ENCODE peak calls at places on chromosomes 5 and 9, in nine cellular contexts. I is uterus; H is CD8-positive, alpha-beta T cell; S is transverse colon; C is CD4-positive, CD25-positive, alpha-beta regulatory T cell; Q is Karpas-422; W is kidney; V is epithelial cell of prostate; Z is brain microvascular endothelial cell. U is an unnamed sample.

GRCh38 chr5:111159845-111160244 is 64.3 kb upstream of the CAMK4 start:
- DNase-seq in Z (no peak), C (no peak), W (no peak), I (no peak), S (no peak), V (no peak), H (no peak), Q (no peak), U (no peak)

GRCh38 chr9:100919526-100919925 is 109.0 kb upstream of the PLPPR1 start:
- DNase-seq in H (no peak), Z (no peak), W (no peak), I (no peak), S (no peak), V (no peak), C (no peak), Q (no peak), U (no peak)

GRCh38 chr9:79371301-79371700 is 200.5 kb upstream of the TLE4 start:
- DNase-seq in S (no peak), I (no peak), C (no peak), Z (no peak), H (no peak), Q (no peak), W (no peak), V (no peak), U (no peak)

GRCh38 chr5:97600486-97600885 is 417.4 kb upstream of the RIOK2 start:
- DNase-seq in Z (no peak), H (no peak), C (no peak), V (no peak), I (no peak), S (no peak), W (no peak), Q (no peak), U (no peak)

GRCh38 chr5:14061106-14061505 is 82.0 kb upstream of the TRIO start:
- DNase-seq in H (no peak), S (no peak), V (no peak), Z (no peak), Q (no peak), I (no peak), C (no peak), W (no peak), U (no peak)

GRCh38 chr9:9790216-9790872 is 822.5 kb downstream of the PTPRD start:
- DNase-seq in V (no peak), H (no peak), C (no peak), Q (peak), S (peak), W (no peak), I (no peak), Z (peak), U (no peak)

GRCh38 chr5:35920890-35921289 is 17.5 kb downstream of the CAPSL start:
- DNase-seq in Q (no peak), W (no peak), V (no peak), I (no peak), C (no peak), Z (no peak), H (no peak), S (no peak), U (no peak)

GRCh38 chr9:137053944-137054931 is at the start of gene ENTPD2:
- DNase-seq in I (no peak), C (peak), W (no peak), S (peak), Q (no peak), H (peak), Z (no peak), V (no peak), U (no peak)

DNA sequence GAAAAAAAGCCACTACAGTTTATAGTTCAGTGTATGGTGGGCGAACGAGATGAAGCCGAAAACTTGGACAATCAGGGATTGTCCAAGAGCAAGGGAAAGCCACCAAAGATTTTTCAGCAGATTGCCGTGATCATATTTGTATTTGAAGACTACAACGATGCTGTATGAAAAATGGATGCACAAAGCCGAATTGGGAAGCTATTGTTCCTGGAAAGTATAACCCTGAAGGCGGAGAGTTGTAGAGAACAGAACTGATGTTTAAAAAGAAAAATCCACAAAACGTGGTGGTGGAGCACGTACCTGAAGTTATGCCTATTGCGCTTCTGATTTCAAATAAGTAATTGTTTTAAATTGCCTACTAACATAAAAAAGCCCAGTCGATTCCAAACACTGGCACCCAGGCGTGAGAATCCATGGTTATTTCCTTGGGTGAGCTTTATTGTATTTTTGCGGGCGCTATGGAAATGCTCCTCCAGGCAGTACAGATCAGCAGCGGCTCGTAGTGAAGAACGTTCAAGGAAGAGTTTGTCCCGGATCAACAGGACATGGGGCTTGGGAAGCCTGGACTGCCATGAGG is 772 bp upstream of the TARS1 start:
- DNase-seq in Q (no peak), I (no peak), W (no peak), S (no peak), Z (no peak), H (no peak), C (no peak), V (no peak), U (no peak)
- H3K27ac ChIP-seq in Q (no peak), I (peak), W (peak), S (peak), Z (peak), H (peak), C (peak), V (peak), U (peak)

DNA sequence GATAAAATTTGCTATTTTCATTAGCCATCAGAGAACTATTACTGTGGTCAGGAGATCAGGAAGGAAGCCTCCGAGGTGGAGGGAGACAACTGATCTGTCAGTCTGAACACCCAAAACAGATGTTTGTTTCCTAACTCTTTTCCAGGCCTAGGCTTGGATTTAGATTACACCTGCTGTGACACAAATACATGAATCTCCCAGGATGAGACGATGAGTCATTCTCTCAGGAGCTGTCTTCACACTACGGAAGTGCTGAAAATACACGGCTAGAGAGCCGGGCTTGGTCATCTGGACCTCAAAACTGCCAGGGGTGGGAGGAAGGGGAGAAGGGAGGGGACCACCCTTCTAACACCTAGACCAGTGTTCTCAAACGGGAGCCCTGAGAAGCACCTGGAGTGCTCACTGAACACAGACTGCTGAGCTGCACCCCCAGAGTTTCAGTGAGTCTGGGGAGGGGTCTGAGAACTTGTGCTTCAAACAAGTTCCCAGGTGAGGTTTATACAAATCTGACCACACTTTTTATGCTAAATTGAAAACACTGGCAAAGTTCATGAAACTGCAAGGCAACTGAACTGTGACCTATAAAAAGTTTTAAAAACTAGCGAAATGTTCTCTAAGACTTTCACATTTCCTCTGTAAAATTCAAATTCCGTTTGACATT is 80.3 kb upstream of the EQTN start:
- DNase-seq in Z (no peak), H (no peak), S (no peak), V (no peak), Q (no peak), C (no peak), W (no peak), I (no peak), U (no peak)
- H3K27ac ChIP-seq in Z (no peak), H (no peak), S (peak), V (no peak), Q (peak), C (no peak), W (peak), I (no peak), U (no peak)

DNA sequence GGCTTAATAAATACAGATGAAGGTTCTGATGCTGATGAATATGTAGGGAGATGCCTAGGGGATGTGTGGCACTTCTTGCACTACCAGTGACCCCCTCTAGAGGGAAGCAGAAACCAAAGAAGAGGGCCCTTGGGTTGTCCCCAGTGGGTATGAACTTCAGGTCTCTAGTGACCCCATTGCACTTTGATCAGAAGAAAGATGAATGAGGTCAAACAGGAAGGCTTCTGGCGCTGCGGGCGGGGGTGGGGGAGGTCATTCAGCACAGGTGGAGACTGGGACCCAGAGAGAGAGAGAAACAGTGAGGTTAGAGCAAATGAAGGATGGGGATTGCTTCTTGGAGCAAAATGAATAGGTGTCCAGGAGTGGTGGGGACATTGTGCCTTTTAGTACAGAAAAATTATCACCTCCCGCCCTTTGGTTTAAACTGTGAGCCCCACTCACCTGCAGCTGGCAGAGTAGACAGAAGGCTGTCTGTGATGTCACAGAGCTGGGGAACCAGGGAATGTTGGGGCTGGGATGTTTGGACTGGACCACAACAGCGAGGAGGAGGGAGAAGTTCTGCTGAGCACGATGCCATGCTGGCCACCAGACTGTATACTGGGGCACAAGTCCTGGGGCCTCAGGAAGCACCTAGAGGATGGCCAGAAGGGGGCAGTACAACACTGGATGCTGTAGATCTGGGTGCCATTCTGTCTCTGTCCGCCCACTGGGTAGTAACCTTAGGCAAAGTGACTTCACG is at the start of gene TEX48:
- DNase-seq in W (peak), I (peak), S (peak), H (peak), Q (peak), C (peak), V (peak), Z (peak), U (peak)
- H3K27ac ChIP-seq in W (no peak), I (no peak), S (no peak), H (no peak), Q (no peak), C (no peak), V (no peak), Z (no peak), U (no peak)

GRCh38 chr5:150357326-150358260 is at the start of gene TCOF1:
- DNase-seq in I (peak), V (peak), S (peak), Z (peak), H (peak), W (peak), C (peak), Q (peak), U (peak)

GRCh38 chr5:150358261-150359095 is 981 bp downstream of the TCOF1 start:
- DNase-seq in Z (no peak), H (no peak), W (peak), V (no peak), C (no peak), I (no peak), S (no peak), Q (peak), U (no peak)

GRCh38 chr5:150353395-150353675 is 4.2 kb upstream of the TCOF1 start:
- DNase-seq in V (no peak), H (no peak), Z (no peak), Q (no peak), W (peak), S (no peak), I (no peak), C (no peak), U (no peak)

GRCh38 chr5:150355791-150356190 is 1.7 kb upstream of the TCOF1 start:
- DNase-seq in Z (no peak), S (no peak), I (no peak), C (no peak), H (no peak), Q (no peak), W (no peak), V (no peak), U (no peak)

GRCh38 chr5:150356575-150357284 is 767 bp upstream of the TCOF1 start:
- DNase-seq in V (no peak), I (no peak), C (no peak), W (peak), Q (no peak), H (no peak), Z (no peak), S (no peak), U (no peak)
- H3K27ac ChIP-seq in V (no peak), I (peak), C (peak), W (peak), Q (no peak), H (peak), Z (no peak), S (peak), U (no peak)

GRCh38 chr5:73122875-73123810 is 2.8 kb downstream of the TMEM171 start:
- DNase-seq in S (no peak), Z (peak), V (no peak), I (no peak), W (no peak), C (no peak), Q (no peak), H (no peak), U (no peak)

GRCh38 chr5:73120222-73121108 is at the start of gene TMEM171:
- DNase-seq in S (peak), H (no peak), Z (peak), V (no peak), W (peak), Q (no peak), I (peak), C (no peak), U (no peak)

GRCh38 chr5:73119492-73120157 is 750 bp upstream of the TMEM171 start:
- DNase-seq in V (no peak), Q (no peak), I (no peak), H (no peak), W (peak), S (peak), Z (no peak), C (no peak), U (no peak)

GRCh38 chr5:73118331-73119011 is 1.9 kb upstream of the TMEM171 start:
- DNase-seq in I (no peak), S (peak), C (no peak), Z (no peak), H (no peak), W (no peak), V (no peak), Q (no peak), U (no peak)

GRCh38 chr5:73121109-73121443 is 701 bp downstream of the TMEM171 start:
- DNase-seq in W (no peak), H (no peak), C (no peak), V (no peak), Q (no peak), Z (peak), I (no peak), S (no peak), U (no peak)
- H3K27ac ChIP-seq in W (no peak), H (no peak), C (no peak), V (no peak), Q (no peak), Z (peak), I (no peak), S (peak), U (no peak)

GRCh38 chr9:124454791-124455443 is 4.7 kb downstream of the ADGRD2 start:
- DNase-seq in W (no peak), Z (no peak), C (no peak), S (no peak), Q (no peak), V (no peak), I (no peak), H (no peak), U (no peak)
- H3K27ac ChIP-seq in W (no peak), Z (no peak), C (no peak), S (no peak), Q (no peak), V (no peak), I (no peak), H (no peak), U (no peak)

GRCh38 chr9:76621011-76621410 is 143.2 kb upstream of the PCA3 start:
- DNase-seq in Z (no peak), Q (no peak), V (no peak), I (no peak), C (no peak), H (no peak), S (no peak), W (no peak), U (no peak)
- H3K27ac ChIP-seq in Z (no peak), Q (no peak), V (no peak), I (no peak), C (no peak), H (no peak), S (no peak), W (no peak), U (no peak)

DNA sequence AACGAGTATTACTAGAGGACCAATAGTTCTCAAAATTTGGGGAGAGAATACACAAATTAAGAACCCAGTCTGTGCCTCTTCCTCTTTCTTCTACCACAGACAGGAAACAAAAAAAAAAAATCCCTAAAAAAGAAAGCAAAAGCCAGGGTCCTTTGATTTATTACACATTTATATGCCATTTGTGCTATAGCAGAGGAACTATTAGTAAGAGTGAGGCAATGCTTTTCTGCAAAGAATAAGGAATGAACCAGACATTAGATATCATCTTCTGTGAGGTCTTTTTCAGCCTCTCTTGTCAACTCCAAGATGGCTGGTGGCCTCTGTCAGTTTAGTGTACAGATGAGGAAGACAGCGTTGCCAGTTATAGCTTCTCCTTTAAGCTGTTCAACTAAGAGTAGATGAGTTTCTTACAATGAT is 127.6 kb downstream of the RFX3 start:
- DNase-seq in I (no peak), S (no peak), W (no peak), Q (peak), V (no peak), Z (no peak), C (no peak), H (no peak), U (no peak)
- H3K27ac ChIP-seq in I (no peak), S (no peak), W (no peak), Q (peak), V (no peak), Z (no peak), C (no peak), H (peak), U (peak)

GRCh38 chr5:174727794-174728662 is 3.6 kb downstream of the MSX2 start:
- DNase-seq in C (no peak), W (no peak), S (no peak), Z (no peak), H (no peak), V (no peak), Q (no peak), I (no peak), U (no peak)

GRCh38 chr5:174725261-174725990 is 1.0 kb downstream of the MSX2 start:
- DNase-seq in I (no peak), C (no peak), W (no peak), Z (no peak), H (no peak), S (no peak), Q (no peak), V (no peak), U (no peak)

GRCh38 chr5:174725991-174726601 is 1.7 kb downstream of the MSX2 start:
- DNase-seq in W (no peak), I (no peak), Z (no peak), C (no peak), H (no peak), Q (no peak), S (no peak), V (no peak), U (no peak)

GRCh38 chr5:174729075-174729680 is 4.8 kb downstream of the MSX2 start:
- DNase-seq in I (no peak), S (no peak), W (no peak), Z (no peak), Q (no peak), C (no peak), V (no peak), H (no peak), U (no peak)

GRCh38 chr5:174726916-174727793 is 2.8 kb downstream of the MSX2 start:
- DNase-seq in Z (no peak), W (no peak), S (no peak), H (no peak), V (no peak), C (no peak), Q (no peak), I (no peak), U (no peak)
- H3K27ac ChIP-seq in Z (no peak), W (no peak), S (no peak), H (no peak), V (no peak), C (no peak), Q (no peak), I (no peak), U (no peak)

U was measured in CD4-positive, alpha-beta T cell.